ENCODE peak calls at places on chromosomes 6 and 20, in five cellular contexts. One of them, this sample, is unnamed.

GRCh38 chr20:63029358-63030121 is 22.8 kb upstream of the BHLHE23 start:
- DNase-seq in amniotic stem cell: no peak
- DNase-seq in nucleus accumbens: no peak
- DNase-seq in psoas muscle: peak
- DNase-seq in activated CD4-positive, alpha-beta T cell treated with anti-CD3 and anti-CD28 coated beads, Interleukin-2, amount 10 ng/mL, durations not matched to agents 7 days and 5 days: no peak
- DNase-seq in this sample: peak

GRCh38 chr20:20759132-20759531 is 46.7 kb upstream of the RALGAPA2 start:
- DNase-seq in psoas muscle: no peak
- DNase-seq in amniotic stem cell: no peak
- DNase-seq in nucleus accumbens: no peak
- DNase-seq in activated CD4-positive, alpha-beta T cell treated with anti-CD3 and anti-CD28 coated beads, Interleukin-2, amount 10 ng/mL, durations not matched to agents 7 days and 5 days: no peak
- DNase-seq in this sample: no peak

GRCh38 chr6:42781546-42781810 is 374 bp upstream of the BICRAL start:
- DNase-seq in psoas muscle: no peak
- DNase-seq in nucleus accumbens: no peak
- DNase-seq in amniotic stem cell: no peak
- DNase-seq in activated CD4-positive, alpha-beta T cell treated with anti-CD3 and anti-CD28 coated beads, Interleukin-2, amount 10 ng/mL, durations not matched to agents 7 days and 5 days: no peak
- DNase-seq in this sample: no peak

GRCh38 chr6:168915855-168916254 is 337.8 kb downstream of the THBS2 start:
- DNase-seq in activated CD4-positive, alpha-beta T cell treated with anti-CD3 and anti-CD28 coated beads, Interleukin-2, amount 10 ng/mL, durations not matched to agents 7 days and 5 days: no peak
- DNase-seq in nucleus accumbens: no peak
- DNase-seq in psoas muscle: no peak
- DNase-seq in amniotic stem cell: no peak
- DNase-seq in this sample: no peak

GRCh38 chr6:33589723-33590530 is 9.9 kb upstream of the BAK1 start:
- DNase-seq in psoas muscle: peak
- DNase-seq in nucleus accumbens: no peak
- DNase-seq in activated CD4-positive, alpha-beta T cell treated with anti-CD3 and anti-CD28 coated beads, Interleukin-2, amount 10 ng/mL, durations not matched to agents 7 days and 5 days: peak
- DNase-seq in amniotic stem cell: peak
- DNase-seq in this sample: peak

GRCh38 chr20:51938557-51939324 is 136.4 kb upstream of the SALL4 start:
- DNase-seq in psoas muscle: no peak
- DNase-seq in activated CD4-positive, alpha-beta T cell treated with anti-CD3 and anti-CD28 coated beads, Interleukin-2, amount 10 ng/mL, durations not matched to agents 7 days and 5 days: no peak
- DNase-seq in nucleus accumbens: no peak
- DNase-seq in amniotic stem cell: no peak
- DNase-seq in this sample: no peak

GRCh38 chr6:84560431-84561375 is 203.7 kb downstream of the TBX18 start:
- DNase-seq in activated CD4-positive, alpha-beta T cell treated with anti-CD3 and anti-CD28 coated beads, Interleukin-2, amount 10 ng/mL, durations not matched to agents 7 days and 5 days: no peak
- DNase-seq in amniotic stem cell: no peak
- DNase-seq in psoas muscle: no peak
- DNase-seq in nucleus accumbens: no peak
- DNase-seq in this sample: peak

GRCh38 chr20:8326899-8327298 is 194.8 kb downstream of the PLCB1 start:
- DNase-seq in activated CD4-positive, alpha-beta T cell treated with anti-CD3 and anti-CD28 coated beads, Interleukin-2, amount 10 ng/mL, durations not matched to agents 7 days and 5 days: no peak
- DNase-seq in psoas muscle: no peak
- DNase-seq in amniotic stem cell: no peak
- DNase-seq in nucleus accumbens: no peak
- DNase-seq in this sample: no peak

GRCh38 chr6:17331238-17331637 is 50.1 kb downstream of the RBM24 start:
- DNase-seq in nucleus accumbens: no peak
- DNase-seq in amniotic stem cell: no peak
- DNase-seq in psoas muscle: no peak
- DNase-seq in activated CD4-positive, alpha-beta T cell treated with anti-CD3 and anti-CD28 coated beads, Interleukin-2, amount 10 ng/mL, durations not matched to agents 7 days and 5 days: no peak
- DNase-seq in this sample: no peak